ENCODE peak calls at places on chromosome 22, in eight cellular contexts. One of them, this sample, is unnamed.

GRCh38 chr22:29456211-29456671 is 17.9 kb downstream of the RFPL1 start:
- DNase-seq in T-helper 22 cell: no peak
- DNase-seq in RCC 7860: peak
- DNase-seq in ELR: no peak
- DNase-seq in occipital lobe: no peak
- DNase-seq in GM12891: no peak
- DNase-seq in RWPE1: no peak
- DNase-seq in HFFc6: peak
- DNase-seq in this sample: no peak

GRCh38 chr22:20802922-20803553 is 29.1 kb downstream of the SERPIND1 start:
- DNase-seq in T-helper 22 cell: no peak
- DNase-seq in RCC 7860: no peak
- DNase-seq in ELR: no peak
- DNase-seq in occipital lobe: no peak
- DNase-seq in GM12891: no peak
- DNase-seq in RWPE1: no peak
- DNase-seq in HFFc6: no peak
- DNase-seq in this sample: no peak

GRCh38 chr22:50507421-50507990 is at the start of gene LMF2:
- DNase-seq in T-helper 22 cell: peak
- DNase-seq in RCC 7860: no peak
- DNase-seq in ELR: peak
- DNase-seq in occipital lobe: peak
- DNase-seq in GM12891: peak
- DNase-seq in RWPE1: peak
- DNase-seq in HFFc6: peak
- DNase-seq in this sample: peak

GRCh38 chr22:45896153-45896951 is 80.6 kb downstream of the WNT7B start:
- DNase-seq in T-helper 22 cell: no peak
- DNase-seq in RCC 7860: no peak
- DNase-seq in ELR: no peak
- DNase-seq in occipital lobe: no peak
- DNase-seq in GM12891: no peak
- DNase-seq in RWPE1: peak
- DNase-seq in HFFc6: no peak
- DNase-seq in this sample: peak

GRCh38 chr22:39108487-39108886 is 11.4 kb downstream of the APOBEC3H start:
- DNase-seq in T-helper 22 cell: no peak
- DNase-seq in RCC 7860: no peak
- DNase-seq in ELR: no peak
- DNase-seq in occipital lobe: no peak
- DNase-seq in GM12891: no peak
- DNase-seq in RWPE1: no peak
- DNase-seq in HFFc6: no peak
- DNase-seq in this sample: no peak

GRCh38 chr22:17576475-17576874 is 13.2 kb downstream of the SLC25A18 start:
- DNase-seq in T-helper 22 cell: no peak
- DNase-seq in RCC 7860: peak
- DNase-seq in ELR: peak
- DNase-seq in occipital lobe: peak
- DNase-seq in GM12891: no peak
- DNase-seq in RWPE1: peak
- DNase-seq in HFFc6: peak
- DNase-seq in this sample: peak

GRCh38 chr22:24554316-24555159 is at the start of gene GUCD1:
- DNase-seq in T-helper 22 cell: no peak
- DNase-seq in RCC 7860: peak
- DNase-seq in ELR: peak
- DNase-seq in occipital lobe: no peak
- DNase-seq in GM12891: no peak
- DNase-seq in RWPE1: peak
- DNase-seq in HFFc6: peak
- DNase-seq in this sample: no peak

GRCh38 chr22:35446365-35446764 is 46.4 kb downstream of the MCM5 start:
- DNase-seq in T-helper 22 cell: no peak
- DNase-seq in RCC 7860: peak
- DNase-seq in ELR: peak
- DNase-seq in occipital lobe: peak
- DNase-seq in GM12891: no peak
- DNase-seq in RWPE1: peak
- DNase-seq in HFFc6: peak
- DNase-seq in this sample: no peak

GRCh38 chr22:29208879-29209623 is 3.4 kb downstream of the EMID1 start:
- DNase-seq in T-helper 22 cell: no peak
- DNase-seq in RCC 7860: no peak
- DNase-seq in ELR: no peak
- DNase-seq in occipital lobe: no peak
- DNase-seq in GM12891: no peak
- DNase-seq in RWPE1: no peak
- DNase-seq in HFFc6: no peak
- DNase-seq in this sample: no peak

GRCh38 chr22:25060522-25061071 is 108.1 kb downstream of the KIAA1671 start:
- DNase-seq in T-helper 22 cell: no peak
- DNase-seq in RCC 7860: no peak
- DNase-seq in ELR: no peak
- DNase-seq in occipital lobe: no peak
- DNase-seq in GM12891: no peak
- DNase-seq in RWPE1: peak
- DNase-seq in HFFc6: no peak
- DNase-seq in this sample: no peak

GRCh38 chr22:17872491-17872890 is 98.2 kb upstream of the BID start:
- DNase-seq in T-helper 22 cell: no peak
- DNase-seq in RCC 7860: no peak
- DNase-seq in ELR: no peak
- DNase-seq in occipital lobe: no peak
- DNase-seq in GM12891: no peak
- DNase-seq in RWPE1: peak
- DNase-seq in HFFc6: no peak
- DNase-seq in this sample: no peak

GRCh38 chr22:44338183-44338812 is 25.5 kb upstream of the SHISAL1 start:
- DNase-seq in T-helper 22 cell: no peak
- DNase-seq in RCC 7860: peak
- DNase-seq in ELR: no peak
- DNase-seq in occipital lobe: no peak
- DNase-seq in GM12891: no peak
- DNase-seq in RWPE1: no peak
- DNase-seq in HFFc6: no peak
- DNase-seq in this sample: no peak

GRCh38 chr22:38112361-38112760 is 1.9 kb upstream of the BAIAP2L2 start:
- DNase-seq in T-helper 22 cell: no peak
- DNase-seq in RCC 7860: no peak
- DNase-seq in ELR: no peak
- DNase-seq in occipital lobe: no peak
- DNase-seq in GM12891: no peak
- DNase-seq in RWPE1: no peak
- DNase-seq in HFFc6: no peak
- DNase-seq in this sample: no peak

GRCh38 chr22:36334838-36335603 is 52.7 kb downstream of the MYH9 start:
- DNase-seq in T-helper 22 cell: peak
- DNase-seq in RCC 7860: peak
- DNase-seq in ELR: peak
- DNase-seq in occipital lobe: peak
- DNase-seq in GM12891: no peak
- DNase-seq in RWPE1: no peak
- DNase-seq in HFFc6: peak
- DNase-seq in this sample: no peak

GRCh38 chr22:40381461-40381860 is 11.1 kb downstream of the SGSM3 start:
- DNase-seq in T-helper 22 cell: no peak
- DNase-seq in RCC 7860: no peak
- DNase-seq in ELR: no peak
- DNase-seq in occipital lobe: no peak
- DNase-seq in GM12891: no peak
- DNase-seq in RWPE1: no peak
- DNase-seq in HFFc6: no peak
- DNase-seq in this sample: no peak

GRCh38 chr22:44396727-44397722 is 84.3 kb upstream of the SHISAL1 start:
- DNase-seq in T-helper 22 cell: no peak
- DNase-seq in RCC 7860: no peak
- DNase-seq in ELR: no peak
- DNase-seq in occipital lobe: no peak
- DNase-seq in GM12891: no peak
- DNase-seq in RWPE1: no peak
- DNase-seq in HFFc6: no peak
- DNase-seq in this sample: no peak

GRCh38 chr22:38317995-38318715 is 922 bp upstream of the CSNK1E start:
- DNase-seq in T-helper 22 cell: no peak
- DNase-seq in RCC 7860: peak
- DNase-seq in ELR: peak
- DNase-seq in occipital lobe: peak
- DNase-seq in GM12891: no peak
- DNase-seq in RWPE1: peak
- DNase-seq in HFFc6: peak
- DNase-seq in this sample: no peak

GRCh38 chr22:48448821-48449220 is 1378.9 kb downstream of the BRD1 start:
- DNase-seq in T-helper 22 cell: no peak
- DNase-seq in RCC 7860: no peak
- DNase-seq in ELR: no peak
- DNase-seq in occipital lobe: no peak
- DNase-seq in GM12891: no peak
- DNase-seq in RWPE1: no peak
- DNase-seq in HFFc6: no peak
- DNase-seq in this sample: no peak

GRCh38 chr22:16955081-16955480 is 52.9 kb downstream of the GAB4 start:
- DNase-seq in T-helper 22 cell: no peak
- DNase-seq in RCC 7860: no peak
- DNase-seq in ELR: no peak
- DNase-seq in occipital lobe: no peak
- DNase-seq in GM12891: no peak
- DNase-seq in RWPE1: no peak
- DNase-seq in HFFc6: no peak
- DNase-seq in this sample: no peak

GRCh38 chr22:23815781-23816551 is 22.8 kb downstream of the DERL3 start:
- DNase-seq in T-helper 22 cell: no peak
- DNase-seq in RCC 7860: no peak
- DNase-seq in ELR: no peak
- DNase-seq in occipital lobe: no peak
- DNase-seq in GM12891: no peak
- DNase-seq in RWPE1: no peak
- DNase-seq in HFFc6: no peak
- DNase-seq in this sample: no peak

This sample was measured in DMS79.